ENCODE peak calls at places on chromosomes 13 and 19, in ten cellular contexts. H is left ventricle myocardium inferior, W is uterus, Z is endodermal cell, D is neural progenitor cell, Y is colonic mucosa, A is left lung, Q is heart right ventricle, F is psoas muscle, M is endothelial cell of umbilical vein. T is an unnamed sample. For H3K4me1, the result is how much of the 10 kb centered on the place peaks cover.

GRCh38 chr13:94176576-94176975 is 302.9 kb downstream of the DCT start:
- DNase-seq in H (no peak), W (no peak), Z (no peak), D (no peak), Y (no peak), A (no peak), Q (no peak), F (no peak), M (no peak), T (no peak)

GRCh38 chr13:51066091-51066831 is 44.8 kb downstream of the C13orf42 start:
- DNase-seq in H (no peak), W (no peak), Z (peak), D (no peak), Y (no peak), A (no peak), Q (peak), F (no peak), M (peak), T (no peak)

GRCh38 chr13:27680465-27680864 is 58.8 kb downstream of the POLR1D start:
- DNase-seq in H (no peak), W (no peak), Z (no peak), D (no peak), Y (no peak), A (no peak), Q (no peak), F (no peak), M (no peak), T (no peak)

GRCh38 chr19:46036745-46037126 is 4.1 kb downstream of the IGFL4 start:
- DNase-seq in H (no peak), W (no peak), Z (no peak), D (no peak), Y (no peak), A (no peak), Q (no peak), F (no peak), M (no peak), T (no peak)

GRCh38 chr19:20307127-20307526 is 140.1 kb downstream of the ZNF486 start:
- DNase-seq in H (no peak), W (no peak), Z (no peak), D (no peak), Y (no peak), A (no peak), Q (no peak), F (no peak), M (no peak), T (no peak)

GRCh38 chr19:17865364-17866311 is 5.9 kb downstream of the RPL18A start:
- DNase-seq in H (no peak), W (no peak), Z (peak), D (no peak), Y (peak), A (no peak), Q (no peak), F (no peak), M (no peak), T (no peak)

GRCh38 chr13:76773695-76774094 is 112.5 kb downstream of the KCTD12 start:
- DNase-seq in H (no peak), W (no peak), Z (no peak), D (no peak), Y (no peak), A (no peak), Q (no peak), F (no peak), M (no peak), T (no peak)

GRCh38 chr19:12247644-12248222 is 47.0 kb downstream of the ZNF44 start:
- DNase-seq in H (no peak), W (no peak), Z (no peak), D (no peak), Y (no peak), A (no peak), Q (no peak), F (no peak), M (no peak), T (no peak)

GRCh38 chr13:91767681-91768080 is 369.3 kb downstream of the GPC5 start:
- DNase-seq in H (no peak), W (no peak), Z (no peak), D (no peak), Y (no peak), A (no peak), Q (no peak), F (no peak), M (no peak), T (no peak)

GRCh38 chr19:49106648-49107135 is 7.5 kb upstream of the LIN7B start:
- DNase-seq in H (peak), W (no peak), Z (peak), D (peak), Y (peak), A (no peak), Q (no peak), F (peak), M (peak), T (peak)

GRCh38 chr13:23709521-23709920 is 139.3 kb downstream of the TNFRSF19 start:
- DNase-seq in H (no peak), W (no peak), Z (no peak), D (no peak), Y (no peak), A (no peak), Q (peak), F (no peak), M (no peak), T (no peak)

GRCh38 chr13:91544723-91545122 is 146.3 kb downstream of the GPC5 start:
- DNase-seq in H (no peak), W (no peak), Z (peak), D (peak), Y (no peak), A (no peak), Q (no peak), F (no peak), M (no peak), T (no peak)

GRCh38 chr19:17949956-17950309 is 17.0 kb upstream of the KCNN1 start:
- DNase-seq in H (no peak), W (no peak), Z (peak), D (no peak), Y (no peak), A (no peak), Q (no peak), F (no peak), M (no peak), T (no peak)

GRCh38 chr13:100526299-100527030 is 62.1 kb downstream of the GGACT start:
- DNase-seq in H (no peak), W (no peak), Z (peak), D (peak), Y (no peak), A (no peak), Q (no peak), F (no peak), M (no peak), T (no peak)

DNA sequence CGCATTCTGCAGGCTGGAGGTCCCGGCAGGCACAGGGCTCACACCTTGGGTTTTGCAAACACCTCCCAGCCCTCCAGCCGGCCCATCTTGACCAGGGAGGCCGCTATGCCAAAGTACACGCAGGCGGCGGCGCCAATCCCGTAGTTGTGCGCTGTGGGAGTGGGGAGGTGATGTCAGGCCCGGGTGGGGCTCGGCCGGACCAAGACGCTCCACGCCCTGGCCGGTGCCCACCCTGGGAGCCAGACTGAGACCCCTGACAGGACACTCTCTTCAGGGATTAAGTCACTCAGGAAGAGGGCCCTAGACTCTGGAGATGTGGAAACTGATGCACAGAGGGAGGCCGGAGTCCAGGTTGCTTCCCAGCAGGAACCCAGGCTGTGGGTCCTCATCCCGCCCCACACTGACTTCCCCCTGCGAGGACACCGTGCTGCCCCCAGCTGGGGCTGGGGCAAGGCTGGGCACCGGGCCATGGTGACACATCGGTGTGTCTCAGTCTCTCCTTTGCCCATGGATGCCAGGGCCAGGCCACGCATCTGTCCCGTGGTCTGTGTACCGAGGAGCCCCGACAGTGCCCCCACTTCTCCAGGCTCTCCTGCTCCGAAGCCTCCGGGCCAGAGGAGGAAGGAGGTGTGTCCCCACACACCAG is 8.8 kb downstream of the NDUFA11 start:
- DNase-seq in H (no peak), W (no peak), Z (no peak), D (no peak), Y (no peak), A (no peak), Q (no peak), F (no peak), M (no peak), T (no peak)
- H3K27ac ChIP-seq in H (peak), W (no peak), Z (no peak), D (no peak), Y (no peak), A (no peak), Q (peak), F (no peak), M (no peak), T (no peak)

GRCh38 chr19:33409906-33410685 is 36.6 kb downstream of the CEBPG start:
- DNase-seq in H (no peak), W (no peak), Z (no peak), D (no peak), Y (no peak), A (no peak), Q (no peak), F (peak), M (no peak), T (no peak)
- TF ChIP-seq CTCF in H (no peak), W (no peak), Z (no peak), D (no peak), Y (no peak), A (no peak), Q (no peak), F (no peak), M (no peak), T (no peak)

GRCh38 chr19:47229674-47230121 is 1.3 kb downstream of the BBC3 start:
- DNase-seq in H (no peak), W (no peak), Z (peak), D (no peak), Y (peak), A (no peak), Q (no peak), F (no peak), M (peak), T (peak)

GRCh38 chr19:47226426-47227346 is 4.3 kb downstream of the BBC3 start:
- DNase-seq in H (peak), W (peak), Z (no peak), D (peak), Y (peak), A (peak), Q (peak), F (peak), M (peak), T (peak)

GRCh38 chr19:47227347-47228167 is 3.4 kb downstream of the BBC3 start:
- DNase-seq in H (peak), W (peak), Z (peak), D (peak), Y (peak), A (peak), Q (peak), F (peak), M (peak), T (peak)

GRCh38 chr19:47228937-47229673 is 1.9 kb downstream of the BBC3 start:
- DNase-seq in H (no peak), W (no peak), Z (peak), D (peak), Y (peak), A (peak), Q (no peak), F (no peak), M (peak), T (peak)

DNA sequence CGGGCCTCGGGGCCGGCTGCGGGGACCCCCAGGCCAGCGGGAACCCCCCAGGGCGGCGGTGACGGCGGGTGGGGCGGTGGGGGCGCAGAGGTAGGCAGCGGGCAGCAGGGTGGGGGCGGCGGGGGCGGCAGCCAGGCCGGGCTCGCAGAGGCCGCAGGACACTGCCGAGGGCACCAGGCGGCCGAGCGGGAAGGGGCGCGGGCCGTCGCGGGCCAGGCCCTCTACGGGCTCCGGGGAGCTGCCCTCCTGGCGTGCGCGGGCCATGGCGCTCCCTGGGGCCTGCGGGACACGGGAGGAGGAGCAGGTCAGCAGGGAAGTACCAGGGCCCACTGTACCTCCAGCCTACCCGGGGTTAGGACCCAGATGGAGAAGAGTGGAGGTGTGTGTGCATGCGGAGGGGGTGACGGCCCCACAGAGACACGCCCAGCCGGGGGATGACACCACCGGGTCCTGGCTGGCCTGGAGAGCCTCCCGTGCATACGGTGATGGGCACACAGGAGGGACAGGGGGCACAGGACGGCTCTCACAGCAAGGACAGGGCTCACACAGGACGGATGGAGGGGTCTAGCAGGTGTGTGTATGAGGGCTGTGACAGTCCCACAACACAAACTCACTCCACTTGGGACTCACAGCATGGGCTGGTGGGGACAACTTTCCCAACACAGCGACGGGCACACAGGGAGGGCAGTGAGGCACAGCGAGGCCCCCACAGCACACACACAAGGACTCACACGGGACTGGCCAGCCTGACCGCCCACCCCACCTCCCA is 2.6 kb downstream of the BBC3 start:
- DNase-seq in H (peak), W (peak), Z (peak), D (peak), Y (peak), A (peak), Q (no peak), F (peak), M (no peak), T (peak)
- H3K4me1 ChIP-seq in H (half or more), W (under half), Z (under half), D (under half), Y (under half), A (under half), Q (half or more), F (under half), M (under half), T (under half)

GRCh38 chr19:55674459-55674840 is 576 bp upstream of the EPN1 start:
- DNase-seq in H (no peak), W (no peak), Z (peak), D (peak), Y (no peak), A (no peak), Q (no peak), F (no peak), M (no peak), T (no peak)
- H3K27ac ChIP-seq in H (peak), W (peak), Z (peak), D (peak), Y (peak), A (peak), Q (peak), F (peak), M (peak), T (peak)

T was measured in CD8-positive, alpha-beta T cell.